ENCODE peak calls at places on chromosomes 6 and 20, in ten cellular contexts. F is pancreas; D is PC-9; A is lower leg skin; I is dorsolateral prefrontal cortex; Z is breast epithelium; O is GM06990; L is fibroblast of the aortic adventitia; X is heart right ventricle; U is CD8-positive, alpha-beta T cell. M is an unnamed sample.
A peak's percentile ranks its signal among the peaks of the same experiment; 100 is the strongest.

GRCh38 chr6:36755435-36756348 is 58.1 kb downstream of the RAB44 start:
- DNase-seq in Z (no peak), F (no peak), D (peak; percentile 77), L (peak; percentile 9), O (peak; percentile 77), U (peak; percentile 51), A (no peak), I (no peak), X (no peak), M (no peak)

GRCh38 chr6:149440735-149441662 is 40.9 kb downstream of the SUMO4 start:
- DNase-seq in L (no peak), O (no peak), A (peak; percentile 54), D (no peak), Z (no peak), X (no peak), F (no peak), U (no peak), I (no peak), M (no peak)

GRCh38 chr20:15240801-15241200 is 903.4 kb upstream of the FLRT3 start:
- DNase-seq in D (no peak), O (no peak), Z (no peak), F (no peak), U (no peak), A (no peak), X (no peak), L (no peak), I (no peak), M (no peak)

GRCh38 chr6:52992980-52993379 is 2.1 kb downstream of the GSTA4 start:
- DNase-seq in Z (no peak), I (no peak), O (no peak), F (no peak), L (peak; percentile 72), U (no peak), A (no peak), X (no peak), D (peak; percentile 40), M (peak; percentile 28)

GRCh38 chr6:118744261-118744941 is 93.0 kb upstream of the CEP85L start:
- DNase-seq in U (no peak), L (peak; percentile 24), D (no peak), I (no peak), X (no peak), A (no peak), F (no peak), O (no peak), Z (no peak), M (no peak)

GRCh38 chr20:58994390-58995159 is 12.5 kb downstream of the CTSZ start:
- DNase-seq in I (no peak), L (no peak), F (no peak), D (no peak), U (no peak), Z (no peak), O (no peak), A (peak; percentile 76), X (no peak), M (no peak)

GRCh38 chr6:135481786-135482369 is 15.7 kb downstream of the AHI1 start:
- DNase-seq in D (peak; percentile 51), Z (no peak), I (no peak), X (no peak), F (no peak), A (no peak), L (peak; percentile 22), U (no peak), O (no peak), M (no peak)

GRCh38 chr20:20052074-20052970 is at the start of the genes CFAP61 and CRNKL1:
- DNase-seq in I (peak; percentile 95), O (peak; percentile 98), F (peak; percentile 97), L (peak; percentile 95), Z (peak; percentile 93), D (peak; percentile 92), X (peak; percentile 95), U (peak; percentile 98), A (peak; percentile 99), M (peak; percentile 80)

GRCh38 chr6:169664227-169664626 is 37.6 kb downstream of the WDR27 start:
- DNase-seq in F (no peak), I (no peak), Z (no peak), D (no peak), U (no peak), L (no peak), O (no peak), A (peak; percentile 73), X (no peak), M (no peak)

GRCh38 chr6:15246217-15247211 is 645 bp downstream of the JARID2 start:
- DNase-seq in U (peak; percentile 40), A (no peak), D (no peak), X (no peak), Z (no peak), F (no peak), L (peak; percentile 47), O (no peak), I (no peak), M (no peak)

GRCh38 chr6:34922177-34922663 is 33.2 kb downstream of the ANKS1A start:
- DNase-seq in I (no peak), X (no peak), Z (no peak), O (no peak), L (peak; percentile 64), F (no peak), A (no peak), U (no peak), D (peak; percentile 70), M (no peak)

GRCh38 chr6:7587631-7588100 is 2.3 kb upstream of the SNRNP48 start:
- DNase-seq in I (no peak), A (no peak), D (peak; percentile 48), F (no peak), X (no peak), O (no peak), U (no peak), Z (no peak), L (peak; percentile 14), M (no peak)

GRCh38 chr20:9401381-9401780 is 113.0 kb upstream of the LAMP5 start:
- DNase-seq in Z (no peak), A (no peak), F (no peak), L (no peak), D (no peak), X (no peak), U (no peak), I (no peak), O (no peak), M (no peak)

GRCh38 chr6:125157725-125158124 is 4.2 kb downstream of the TPD52L1 start:
- DNase-seq in U (no peak), Z (no peak), A (no peak), O (no peak), L (no peak), X (no peak), D (no peak), I (no peak), F (no peak), M (no peak)

GRCh38 chr6:7617954-7618764 is 28.2 kb downstream of the SNRNP48 start:
- DNase-seq in U (no peak), Z (peak; percentile 96), A (peak; percentile 96), F (peak; percentile 32), L (peak; percentile 97), D (peak; percentile 83), X (no peak), I (no peak), O (no peak), M (peak; percentile 77)

GRCh38 chr20:7926767-7927166 is 13.5 kb downstream of the HAO1 start:
- DNase-seq in O (no peak), U (no peak), L (peak; percentile 75), D (no peak), Z (no peak), X (no peak), F (no peak), A (no peak), I (no peak), M (peak; percentile 4)

GRCh38 chr6:73774311-73774766 is 78.3 kb downstream of the CD109 start:
- DNase-seq in U (no peak), X (peak; percentile 19), F (no peak), O (no peak), A (no peak), L (peak; percentile 87), Z (no peak), I (no peak), D (peak; percentile 97), M (peak; percentile 92)

GRCh38 chr20:3660262-3661059 is 2.7 kb downstream of the GFRA4 start:
- DNase-seq in O (no peak), L (no peak), I (no peak), A (peak; percentile 75), D (no peak), X (no peak), Z (no peak), F (peak; percentile 8), U (no peak), M (no peak)
- H3K4me3 ChIP-seq in O (no peak overlapping the region), L (no peak overlapping the region), I (no peak overlapping the region), A (no peak overlapping the region), D (no peak overlapping the region), X (no peak overlapping the region), Z (no peak overlapping the region), F (no peak overlapping the region), U (no peak overlapping the region), M (no peak overlapping the region)

GRCh38 chr6:50128420-50129005 is 78.8 kb upstream of the DEFB112 start:
- DNase-seq in U (no peak), O (no peak), Z (no peak), F (no peak), A (no peak), X (no peak), D (no peak), L (peak; percentile 37), I (no peak), M (no peak)
- TF ChIP-seq CTCF in U (peak; percentile 42), O (peak; percentile 35), Z (peak; percentile 33), F (peak; percentile 38), A (no peak), X (peak; percentile 15), D (peak; percentile 79), L (peak; percentile 38), I (peak; percentile 57), M (peak; percentile 38)

GRCh38 chr6:127397729-127398609 is 54.6 kb upstream of the ECHDC1 start:
- DNase-seq in X (no peak), Z (no peak), I (no peak), D (no peak), U (no peak), F (no peak), O (no peak), A (no peak), L (peak; percentile 63), M (no peak)
- H3K4me3 ChIP-seq in X (peak overlapping the region; percentile 11), Z (no peak overlapping the region), I (no peak overlapping the region), D (no peak overlapping the region), U (no peak overlapping the region), F (no peak overlapping the region), O (no peak overlapping the region), A (no peak overlapping the region), L (no peak overlapping the region), M (no peak overlapping the region)

GRCh38 chr6:5121956-5122355 is 36.8 kb downstream of the PPP1R3G start:
- DNase-seq in L (no peak), I (no peak), X (no peak), O (no peak), Z (no peak), F (no peak), D (no peak), A (peak; percentile 56), U (no peak), M (no peak)
- TF ChIP-seq CTCF in L (no peak), I (no peak), X (no peak), O (no peak), Z (no peak), F (no peak), D (no peak), A (no peak), U (no peak), M (no peak)

GRCh38 chr6:3453410-3453809 is 3.4 kb downstream of the SLC22A23 start:
- DNase-seq in U (no peak), X (no peak), L (no peak), O (no peak), I (no peak), F (no peak), D (no peak), A (no peak), Z (no peak), M (no peak)
- H3K4me3 ChIP-seq in U (no peak overlapping the region), X (no peak overlapping the region), L (no peak overlapping the region), O (no peak overlapping the region), I (peak overlapping the region; percentile 72), F (no peak overlapping the region), D (no peak overlapping the region), A (no peak overlapping the region), Z (no peak overlapping the region), M (no peak overlapping the region)

GRCh38 chr6:96301023-96301422 is 220.6 kb upstream of the UFL1 start:
- DNase-seq in Z (no peak), A (no peak), I (no peak), U (no peak), F (no peak), D (peak; percentile 59), O (no peak), X (no peak), L (no peak), M (no peak)
- TF ChIP-seq CTCF in Z (no peak), A (no peak), I (no peak), U (no peak), F (no peak), D (no peak), O (no peak), X (no peak), L (no peak), M (no peak)

M was measured in AG09309.